ENCODE peak calls at places on chromosomes 11 and 22, in eight cellular contexts. One of them, this sample, is unnamed.

GRCh38 chr22:21034989-21035388 is 2.6 kb upstream of the SLC7A4 start:
- DNase-seq in RWPE1: no peak
- DNase-seq in left ventricle myocardium inferior: no peak
- DNase-seq in AG09309: no peak
- DNase-seq in colonic mucosa: no peak
- DNase-seq in AG04449: no peak
- DNase-seq in WTC11: no peak
- DNase-seq in neural crest cell: no peak
- DNase-seq in this sample: no peak

GRCh38 chr11:1234771-1235614 is 12.1 kb downstream of the MUC5B start:
- DNase-seq in colonic mucosa: peak; percentile 18
- DNase-seq in AG09309: no peak
- DNase-seq in RWPE1: no peak
- DNase-seq in WTC11: no peak
- DNase-seq in left ventricle myocardium inferior: peak; percentile 11
- DNase-seq in AG04449: no peak
- DNase-seq in neural crest cell: no peak
- DNase-seq in this sample: no peak

GRCh38 chr11:117597083-117597482 is 199.9 kb downstream of the DSCAML1 start:
- DNase-seq in neural crest cell: peak; percentile 62
- DNase-seq in AG09309: no peak
- DNase-seq in RWPE1: peak; percentile 51
- DNase-seq in AG04449: no peak
- DNase-seq in left ventricle myocardium inferior: peak; percentile 47
- DNase-seq in WTC11: peak; percentile 84
- DNase-seq in colonic mucosa: peak; percentile 30
- DNase-seq in this sample: no peak

GRCh38 chr11:83389975-83390374 is 103.8 kb upstream of the CCDC90B start:
- DNase-seq in RWPE1: no peak
- DNase-seq in neural crest cell: no peak
- DNase-seq in AG09309: no peak
- DNase-seq in WTC11: no peak
- DNase-seq in colonic mucosa: no peak
- DNase-seq in AG04449: no peak
- DNase-seq in left ventricle myocardium inferior: no peak
- DNase-seq in this sample: no peak

GRCh38 chr11:70111269-70112016 is 33.3 kb downstream of the ANO1 start:
- DNase-seq in WTC11: peak; percentile 33
- DNase-seq in colonic mucosa: peak; percentile 46
- DNase-seq in neural crest cell: peak; percentile 12
- DNase-seq in left ventricle myocardium inferior: peak; percentile 69
- DNase-seq in AG04449: peak; percentile 33
- DNase-seq in RWPE1: no peak
- DNase-seq in AG09309: peak; percentile 55
- DNase-seq in this sample: peak; percentile 39

GRCh38 chr22:30015229-30015797 is 65.0 kb upstream of the HORMAD2 start:
- DNase-seq in AG09309: no peak
- DNase-seq in colonic mucosa: no peak
- DNase-seq in neural crest cell: no peak
- DNase-seq in RWPE1: no peak
- DNase-seq in left ventricle myocardium inferior: no peak
- DNase-seq in WTC11: no peak
- DNase-seq in AG04449: no peak
- DNase-seq in this sample: no peak

GRCh38 chr11:35121326-35121865 is 17.6 kb upstream of the CD44 start:
- DNase-seq in neural crest cell: no peak
- DNase-seq in AG04449: no peak
- DNase-seq in WTC11: no peak
- DNase-seq in AG09309: no peak
- DNase-seq in RWPE1: no peak
- DNase-seq in colonic mucosa: no peak
- DNase-seq in left ventricle myocardium inferior: no peak
- DNase-seq in this sample: no peak

GRCh38 chr22:40618400-40618799 is 18.1 kb downstream of the MRTFA start:
- DNase-seq in RWPE1: no peak
- DNase-seq in WTC11: no peak
- DNase-seq in left ventricle myocardium inferior: no peak
- DNase-seq in AG04449: no peak
- DNase-seq in colonic mucosa: no peak
- DNase-seq in neural crest cell: no peak
- DNase-seq in AG09309: no peak
- DNase-seq in this sample: no peak

GRCh38 chr11:100220801-100221200 is 466.3 kb upstream of the ARHGAP42 start:
- DNase-seq in AG04449: no peak
- DNase-seq in RWPE1: no peak
- DNase-seq in WTC11: no peak
- DNase-seq in AG09309: no peak
- DNase-seq in neural crest cell: no peak
- DNase-seq in left ventricle myocardium inferior: no peak
- DNase-seq in colonic mucosa: no peak
- DNase-seq in this sample: no peak

DNA sequence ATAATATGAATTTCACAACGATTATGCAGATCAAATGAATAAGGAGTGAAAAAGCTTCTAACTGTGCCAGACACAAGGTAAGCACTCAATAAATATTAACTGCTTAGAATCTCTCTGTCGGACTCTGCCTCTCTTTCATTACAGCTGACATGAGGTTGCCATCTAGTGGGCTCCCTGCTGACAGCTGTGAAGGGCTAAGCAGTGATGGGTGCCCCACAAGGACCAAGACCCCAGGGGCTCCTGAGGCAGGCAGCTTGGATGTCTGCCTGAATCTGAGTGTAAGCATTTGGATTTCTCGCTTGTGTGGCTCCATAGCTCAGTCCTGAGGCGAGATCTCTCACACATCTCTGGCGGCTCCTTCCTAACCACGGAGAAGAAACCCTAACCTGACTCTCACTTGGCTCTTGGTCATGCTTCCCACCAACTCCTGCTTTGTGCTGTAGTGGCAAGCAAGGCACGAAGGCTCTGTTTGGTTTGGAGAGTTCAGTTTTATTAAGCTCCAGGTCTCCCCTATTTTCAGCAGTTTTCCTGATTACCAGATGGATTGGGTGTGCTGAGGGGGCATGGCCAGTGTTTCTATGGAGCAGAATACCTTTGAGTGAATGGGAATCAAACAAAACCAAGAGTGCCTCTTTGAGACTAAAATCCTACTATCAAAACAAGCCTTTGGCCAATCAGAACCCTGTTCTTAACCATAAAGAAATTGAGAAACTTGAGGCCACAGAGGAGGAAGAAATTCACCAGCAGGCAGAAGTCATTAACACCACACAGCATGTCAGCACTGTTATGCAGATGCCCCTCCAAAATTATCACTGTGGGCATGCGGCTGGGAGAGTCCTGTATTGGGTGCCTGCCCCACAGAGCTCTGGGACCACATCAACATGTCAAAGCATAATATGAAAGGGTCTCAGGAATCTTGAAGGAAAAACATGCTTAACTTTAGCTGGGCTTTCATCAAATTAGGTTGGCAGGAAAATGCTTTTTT is 152.8 kb upstream of the NTM start:
- DNase-seq in AG09309: no peak
- DNase-seq in WTC11: no peak
- DNase-seq in left ventricle myocardium inferior: no peak
- DNase-seq in neural crest cell: no peak
- DNase-seq in AG04449: no peak
- DNase-seq in RWPE1: no peak
- DNase-seq in colonic mucosa: no peak
- DNase-seq in this sample: no peak
- TF ChIP-seq CTCF in AG09309: peak; percentile 63
- TF ChIP-seq CTCF in WTC11: no peak
- TF ChIP-seq CTCF in left ventricle myocardium inferior: peak; percentile 61
- TF ChIP-seq CTCF in neural crest cell: peak; percentile 32
- TF ChIP-seq CTCF in AG04449: peak; percentile 50
- TF ChIP-seq CTCF in RWPE1: no peak
- TF ChIP-seq CTCF in colonic mucosa: no peak
- TF ChIP-seq CTCF in this sample: no peak

DNA sequence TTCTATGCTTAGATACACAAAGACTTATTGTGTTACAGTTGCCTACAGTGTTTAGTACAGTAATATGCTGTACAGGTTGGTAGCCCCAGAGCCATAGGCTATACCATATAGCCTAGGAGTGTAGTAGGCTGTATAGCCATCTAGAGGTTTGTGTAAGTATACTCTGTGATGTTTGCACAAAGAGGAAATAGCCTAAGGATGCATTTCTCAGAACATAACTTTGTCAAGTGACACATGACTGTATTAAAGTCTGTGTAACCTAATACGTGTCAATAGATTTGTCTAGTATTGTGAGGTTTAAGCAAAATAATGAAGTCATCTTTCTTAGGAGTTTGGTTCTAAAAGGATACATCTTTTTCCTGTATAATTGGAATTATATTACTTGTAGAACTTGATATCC is 5.5 kb downstream of the ZC3H12C start:
- DNase-seq in AG09309: no peak
- DNase-seq in WTC11: no peak
- DNase-seq in AG04449: no peak
- DNase-seq in RWPE1: no peak
- DNase-seq in neural crest cell: no peak
- DNase-seq in colonic mucosa: no peak
- DNase-seq in left ventricle myocardium inferior: no peak
- DNase-seq in this sample: no peak
- TF ChIP-seq CTCF in AG09309: no peak
- TF ChIP-seq CTCF in WTC11: no peak
- TF ChIP-seq CTCF in AG04449: no peak
- TF ChIP-seq CTCF in RWPE1: no peak
- TF ChIP-seq CTCF in neural crest cell: no peak
- TF ChIP-seq CTCF in colonic mucosa: no peak
- TF ChIP-seq CTCF in left ventricle myocardium inferior: no peak
- TF ChIP-seq CTCF in this sample: no peak

GRCh38 chr22:25403752-25404471 is 160.6 kb upstream of the GRK3 start:
- DNase-seq in AG04449: no peak
- DNase-seq in neural crest cell: no peak
- DNase-seq in colonic mucosa: peak; percentile 47
- DNase-seq in WTC11: no peak
- DNase-seq in RWPE1: peak; percentile 24
- DNase-seq in AG09309: peak; percentile 31
- DNase-seq in left ventricle myocardium inferior: no peak
- DNase-seq in this sample: no peak

GRCh38 chr22:25404923-25405853 is 159.3 kb upstream of the GRK3 start:
- DNase-seq in colonic mucosa: peak; percentile 83
- DNase-seq in WTC11: no peak
- DNase-seq in RWPE1: peak; percentile 49
- DNase-seq in AG04449: no peak
- DNase-seq in neural crest cell: no peak
- DNase-seq in left ventricle myocardium inferior: peak; percentile 87
- DNase-seq in AG09309: no peak
- DNase-seq in this sample: peak; percentile 83

GRCh38 chr22:25405854-25406509 is 158.5 kb upstream of the GRK3 start:
- DNase-seq in RWPE1: no peak
- DNase-seq in neural crest cell: no peak
- DNase-seq in colonic mucosa: no peak
- DNase-seq in AG09309: no peak
- DNase-seq in WTC11: no peak
- DNase-seq in left ventricle myocardium inferior: no peak
- DNase-seq in AG04449: no peak
- DNase-seq in this sample: no peak

GRCh38 chr22:25403284-25403606 is 161.2 kb upstream of the GRK3 start:
- DNase-seq in RWPE1: no peak
- DNase-seq in neural crest cell: no peak
- DNase-seq in WTC11: no peak
- DNase-seq in AG09309: no peak
- DNase-seq in colonic mucosa: no peak
- DNase-seq in AG04449: no peak
- DNase-seq in left ventricle myocardium inferior: no peak
- DNase-seq in this sample: no peak

GRCh38 chr22:25404556-25404922 is 159.9 kb upstream of the GRK3 start:
- DNase-seq in WTC11: no peak
- DNase-seq in colonic mucosa: no peak
- DNase-seq in left ventricle myocardium inferior: no peak
- DNase-seq in RWPE1: no peak
- DNase-seq in neural crest cell: no peak
- DNase-seq in AG09309: no peak
- DNase-seq in AG04449: no peak
- DNase-seq in this sample: no peak
- TF ChIP-seq CTCF in WTC11: no peak
- TF ChIP-seq CTCF in colonic mucosa: no peak
- TF ChIP-seq CTCF in left ventricle myocardium inferior: no peak
- TF ChIP-seq CTCF in RWPE1: no peak
- TF ChIP-seq CTCF in neural crest cell: no peak
- TF ChIP-seq CTCF in AG09309: no peak
- TF ChIP-seq CTCF in AG04449: no peak
- TF ChIP-seq CTCF in this sample: no peak

DNA sequence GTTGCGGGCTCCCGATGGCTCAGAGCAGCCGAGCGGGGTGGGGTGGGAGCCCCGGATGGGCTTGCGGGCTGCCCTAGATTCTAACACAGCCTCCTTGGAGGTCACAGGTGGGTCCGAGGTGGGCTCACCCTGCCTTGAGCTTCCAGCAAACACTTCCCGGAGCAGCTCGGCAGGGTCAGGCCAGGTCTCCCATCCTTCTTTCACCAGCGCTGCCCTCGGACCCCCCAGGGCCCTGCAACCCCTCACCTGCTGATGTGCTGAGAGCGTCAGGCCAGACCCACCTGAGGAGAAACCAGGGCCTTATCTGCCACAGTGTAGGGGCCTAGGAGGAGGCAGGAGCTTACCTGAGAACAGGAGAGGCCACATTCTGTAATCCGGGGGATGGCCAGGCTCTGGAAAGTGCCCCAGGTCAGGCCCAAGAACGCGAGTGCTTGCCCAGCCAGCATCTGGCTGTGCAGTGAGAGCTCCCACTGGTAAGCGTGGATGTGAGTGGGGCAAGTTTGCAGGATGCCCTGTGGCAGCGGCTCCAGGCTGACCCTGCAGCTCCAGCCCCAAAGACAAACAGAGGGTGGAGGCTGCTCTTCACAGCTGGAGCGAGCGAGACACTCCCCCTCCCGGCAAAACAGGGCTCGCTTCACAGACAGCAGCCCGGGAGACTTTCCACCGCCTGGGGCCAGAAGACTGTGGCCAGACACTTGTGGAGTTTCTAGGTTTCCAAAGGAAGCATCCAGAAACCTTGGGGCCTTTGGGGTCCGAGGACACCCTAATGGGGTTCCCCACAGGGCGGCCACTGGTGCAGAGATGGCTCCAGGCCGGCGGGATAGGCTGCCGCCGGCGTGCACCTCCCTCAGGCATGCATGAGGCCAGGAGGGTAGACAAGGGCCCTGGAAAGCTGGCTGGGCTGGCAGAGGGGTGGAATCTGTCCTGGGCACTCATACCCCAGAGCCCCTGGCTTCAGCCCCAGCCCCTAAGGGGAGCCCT is at the start of gene IL17REL:
- DNase-seq in left ventricle myocardium inferior: peak; percentile 14
- DNase-seq in WTC11: no peak
- DNase-seq in neural crest cell: no peak
- DNase-seq in AG09309: no peak
- DNase-seq in colonic mucosa: no peak
- DNase-seq in AG04449: no peak
- DNase-seq in RWPE1: no peak
- DNase-seq in this sample: peak; percentile 55
- TF ChIP-seq CTCF in left ventricle myocardium inferior: peak; percentile 31
- TF ChIP-seq CTCF in WTC11: no peak
- TF ChIP-seq CTCF in neural crest cell: no peak
- TF ChIP-seq CTCF in AG09309: peak; percentile 37
- TF ChIP-seq CTCF in colonic mucosa: no peak
- TF ChIP-seq CTCF in AG04449: peak; percentile 21
- TF ChIP-seq CTCF in RWPE1: no peak
- TF ChIP-seq CTCF in this sample: no peak

GRCh38 chr11:128021304-128022006 is 565.9 kb downstream of the ETS1 start:
- DNase-seq in RWPE1: no peak
- DNase-seq in neural crest cell: no peak
- DNase-seq in AG09309: no peak
- DNase-seq in WTC11: peak; percentile 40
- DNase-seq in left ventricle myocardium inferior: no peak
- DNase-seq in colonic mucosa: no peak
- DNase-seq in AG04449: no peak
- DNase-seq in this sample: no peak
- TF ChIP-seq CTCF in RWPE1: no peak
- TF ChIP-seq CTCF in neural crest cell: peak; percentile 64
- TF ChIP-seq CTCF in AG09309: peak; percentile 51
- TF ChIP-seq CTCF in WTC11: peak; percentile 35
- TF ChIP-seq CTCF in left ventricle myocardium inferior: peak; percentile 33
- TF ChIP-seq CTCF in colonic mucosa: no peak
- TF ChIP-seq CTCF in AG04449: peak; percentile 52
- TF ChIP-seq CTCF in this sample: no peak

GRCh38 chr22:17888855-17889254 is 114.6 kb upstream of the BID start:
- DNase-seq in left ventricle myocardium inferior: no peak
- DNase-seq in RWPE1: no peak
- DNase-seq in WTC11: peak; percentile 64
- DNase-seq in AG09309: no peak
- DNase-seq in AG04449: no peak
- DNase-seq in colonic mucosa: no peak
- DNase-seq in neural crest cell: no peak
- DNase-seq in this sample: no peak
- TF ChIP-seq CTCF in left ventricle myocardium inferior: no peak
- TF ChIP-seq CTCF in RWPE1: no peak
- TF ChIP-seq CTCF in WTC11: no peak
- TF ChIP-seq CTCF in AG09309: peak; percentile 18
- TF ChIP-seq CTCF in AG04449: peak; percentile 51
- TF ChIP-seq CTCF in colonic mucosa: no peak
- TF ChIP-seq CTCF in neural crest cell: peak; percentile 46
- TF ChIP-seq CTCF in this sample: no peak

This sample was measured in stomach.